ENCODE peak calls at places on chromosomes 13 and 19, in eight cellular contexts. G is uterus, L is ovary, Z is astrocyte of the spinal cord, O is ascending aorta, B is neural progenitor cell, N is HFF-Myc, I is esophagus squamous epithelium. R is an unnamed sample.

GRCh38 chr19:38742906-38743305 is 1.4 kb downstream of the CAPN12 start:
- DNase-seq in B (no peak), I (no peak), Z (no peak), N (no peak), O (no peak), L (no peak), G (no peak), R (no peak)

GRCh38 chr13:37869756-37870488 is at the start of gene TRPC4:
- DNase-seq in O (peak), L (peak), Z (peak), I (no peak), G (peak), N (peak), B (peak), R (peak)

GRCh38 chr19:55069137-55069858 is 6.3 kb upstream of the RDH13 start:
- DNase-seq in L (no peak), N (no peak), G (no peak), B (peak), Z (peak), O (no peak), I (no peak), R (no peak)

GRCh38 chr13:97781891-97782305 is 171.6 kb upstream of the IPO5 start:
- DNase-seq in B (no peak), L (no peak), N (no peak), O (peak), I (no peak), Z (peak), G (no peak), R (no peak)

GRCh38 chr13:111418101-111418500 is 97.7 kb downstream of the TEX29 start:
- DNase-seq in I (no peak), O (no peak), B (no peak), N (no peak), L (no peak), Z (no peak), G (no peak), R (no peak)

GRCh38 chr13:38072696-38073095 is 203.1 kb upstream of the TRPC4 start:
- DNase-seq in G (no peak), O (no peak), B (no peak), L (no peak), Z (no peak), N (no peak), I (no peak), R (no peak)

GRCh38 chr13:99322297-99323103 is 15.3 kb upstream of the GPR183 start:
- DNase-seq in Z (peak), I (no peak), G (no peak), L (no peak), O (no peak), N (no peak), B (no peak), R (no peak)

GRCh38 chr19:53621885-53622710 is 9.7 kb upstream of the DPRX start:
- DNase-seq in O (no peak), B (no peak), L (no peak), Z (no peak), I (no peak), N (no peak), G (no peak), R (no peak)

GRCh38 chr19:4606921-4607678 is 32.2 kb upstream of the TNFAIP8L1 start:
- DNase-seq in G (peak), N (no peak), O (no peak), Z (no peak), L (no peak), I (no peak), B (peak), R (no peak)

GRCh38 chr13:23146811-23147245 is 34.0 kb upstream of the SGCG start:
- DNase-seq in G (no peak), Z (no peak), L (no peak), B (no peak), N (no peak), I (no peak), O (no peak), R (no peak)

GRCh38 chr19:55638864-55639359 is 1.9 kb upstream of the ZNF580 start:
- DNase-seq in L (no peak), G (no peak), O (no peak), I (no peak), B (peak), N (no peak), Z (no peak), R (no peak)

GRCh38 chr13:39051157-39051556 is 12.9 kb downstream of the NHLRC3 start:
- DNase-seq in O (no peak), Z (peak), N (no peak), I (no peak), G (no peak), L (no peak), B (peak), R (peak)

GRCh38 chr19:21569497-21569870 is 64.1 kb downstream of the ZNF429 start:
- DNase-seq in L (no peak), G (no peak), B (no peak), I (no peak), O (peak), Z (no peak), N (no peak), R (no peak)

GRCh38 chr19:46787331-46788100 is 878 bp downstream of the SLC1A5 start:
- DNase-seq in B (peak), I (no peak), Z (peak), G (peak), L (peak), N (no peak), O (peak), R (no peak)

GRCh38 chr13:33544308-33544707 is 258.8 kb upstream of the STARD13 start:
- DNase-seq in B (no peak), Z (no peak), G (no peak), L (no peak), N (no peak), I (no peak), O (no peak), R (no peak)

GRCh38 chr13:37364024-37364423 is 234.5 kb downstream of the POSTN start:
- DNase-seq in B (no peak), G (no peak), Z (no peak), O (no peak), N (no peak), I (no peak), L (no peak), R (no peak)

GRCh38 chr13:113852536-113853517 is 11.0 kb downstream of the GAS6 start:
- DNase-seq in I (no peak), B (no peak), G (peak), N (no peak), L (peak), Z (no peak), O (peak), R (no peak)

GRCh38 chr13:51148952-51149573 is 38.0 kb upstream of the C13orf42 start:
- DNase-seq in G (peak), L (peak), I (no peak), Z (peak), O (no peak), B (peak), N (no peak), R (no peak)

GRCh38 chr13:51153527-51153926 is 42.5 kb upstream of the C13orf42 start:
- DNase-seq in L (no peak), B (no peak), Z (no peak), I (no peak), O (no peak), G (no peak), N (no peak), R (no peak)

GRCh38 chr19:48999481-49000325 is 6.0 kb downstream of the RUVBL2 start:
- DNase-seq in B (peak), N (no peak), Z (peak), G (no peak), L (no peak), I (no peak), O (no peak), R (no peak)

GRCh38 chr19:22935151-22935550 is 67.8 kb downstream of the ZNF728 start:
- DNase-seq in B (no peak), N (no peak), L (no peak), G (no peak), Z (no peak), O (no peak), I (no peak), R (no peak)

GRCh38 chr13:25756916-25757315 is 294.9 kb downstream of the SHISA2 start:
- DNase-seq in N (no peak), I (no peak), Z (no peak), L (no peak), O (no peak), B (peak), G (no peak), R (no peak)

GRCh38 chr13:25753976-25754375 is 297.8 kb downstream of the SHISA2 start:
- DNase-seq in O (no peak), Z (peak), B (no peak), L (no peak), N (no peak), I (no peak), G (no peak), R (no peak)

GRCh38 chr13:25761041-25761440 is 290.8 kb downstream of the SHISA2 start:
- DNase-seq in I (no peak), Z (no peak), O (no peak), N (no peak), B (no peak), L (no peak), G (no peak), R (no peak)

GRCh38 chr13:25752957-25753540 is 298.8 kb downstream of the SHISA2 start:
- DNase-seq in N (peak), O (peak), L (no peak), I (no peak), G (peak), Z (peak), B (no peak), R (no peak)

GRCh38 chr13:25756251-25756650 is 295.6 kb downstream of the SHISA2 start:
- DNase-seq in O (no peak), I (no peak), N (no peak), Z (no peak), B (no peak), G (no peak), L (no peak), R (no peak)
- H3K4me3 ChIP-seq in O (no peak), I (no peak), N (no peak), Z (no peak), B (no peak), G (no peak), L (no peak), R (no peak)

DNA sequence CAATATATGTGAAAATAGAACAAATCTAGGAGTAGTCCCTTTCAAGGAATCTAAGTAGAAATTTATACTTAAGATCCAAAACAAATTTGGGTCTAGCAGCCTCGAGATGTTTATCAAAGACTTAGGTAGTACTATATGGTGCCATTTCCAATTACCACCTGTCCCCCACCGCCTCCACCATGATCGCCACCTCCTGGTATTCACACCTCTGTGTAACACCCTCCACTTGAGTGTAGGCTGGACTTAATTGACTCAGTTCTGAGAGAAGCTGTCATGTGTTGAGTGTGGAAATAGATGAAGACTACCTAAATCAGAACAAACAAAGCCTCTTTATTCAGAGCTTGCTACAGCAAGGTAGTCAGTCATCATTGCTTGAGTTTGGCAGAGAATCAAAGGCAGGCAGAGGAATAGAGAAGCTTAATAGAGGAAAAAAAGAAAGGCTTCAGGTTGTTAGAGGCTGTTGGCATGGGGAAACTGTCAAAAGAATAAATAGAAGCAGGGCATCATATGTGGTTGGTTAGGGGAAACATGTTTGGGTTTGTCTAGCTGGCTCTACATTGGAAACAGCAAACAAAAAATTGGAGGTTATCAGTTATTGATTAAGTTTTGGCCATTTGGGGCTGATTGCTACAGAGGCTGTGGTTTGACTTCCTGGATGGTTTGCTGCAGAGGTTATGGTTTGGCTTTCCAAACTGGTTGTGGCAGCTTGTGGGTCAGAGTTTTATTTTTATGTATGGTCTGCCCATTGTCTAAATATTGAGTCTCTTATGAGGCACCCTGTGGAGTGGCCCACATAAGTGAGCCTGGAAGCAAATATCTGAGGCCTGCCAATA is 261.4 kb downstream of the GPC5 start:
- DNase-seq in N (no peak), O (no peak), Z (no peak), I (no peak), B (no peak), G (no peak), L (no peak), R (no peak)
- H3K4me3 ChIP-seq in N (no peak), O (no peak), Z (no peak), I (no peak), B (no peak), G (no peak), L (no peak), R (no peak)

GRCh38 chr19:19459707-19460251 is 54.3 kb downstream of the GATAD2A start:
- DNase-seq in B (no peak), L (no peak), G (no peak), N (no peak), I (no peak), O (peak), Z (peak), R (no peak)
- H3K4me3 ChIP-seq in B (no peak), L (no peak), G (no peak), N (peak), I (no peak), O (no peak), Z (no peak), R (no peak)

DNA sequence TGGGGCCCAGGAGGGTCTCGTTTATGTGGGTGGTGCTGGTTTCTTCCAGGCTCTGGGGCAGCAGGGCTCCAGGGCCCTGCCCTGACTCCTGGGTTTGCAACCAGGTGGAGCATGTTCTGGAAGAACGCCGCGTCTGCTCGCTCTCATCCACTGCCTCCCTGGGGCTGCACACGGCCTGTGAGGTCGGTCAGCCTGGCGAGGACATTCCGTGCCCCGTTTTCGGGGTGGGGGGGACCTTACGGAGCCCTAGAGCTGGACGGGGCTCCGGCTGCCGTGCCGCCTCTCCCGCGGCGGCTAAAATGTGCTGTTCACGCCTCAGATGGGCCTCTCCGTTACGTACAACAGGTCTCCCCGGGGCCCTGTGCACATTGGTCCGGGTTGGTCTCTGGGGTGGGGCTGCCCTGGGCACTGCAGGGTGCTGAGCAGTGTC is 3.3 kb downstream of the GNA11 start:
- DNase-seq in Z (no peak), N (no peak), B (no peak), L (no peak), I (no peak), G (no peak), O (no peak), R (no peak)
- H3K4me3 ChIP-seq in Z (no peak), N (no peak), B (no peak), L (peak), I (no peak), G (peak), O (no peak), R (no peak)

DNA sequence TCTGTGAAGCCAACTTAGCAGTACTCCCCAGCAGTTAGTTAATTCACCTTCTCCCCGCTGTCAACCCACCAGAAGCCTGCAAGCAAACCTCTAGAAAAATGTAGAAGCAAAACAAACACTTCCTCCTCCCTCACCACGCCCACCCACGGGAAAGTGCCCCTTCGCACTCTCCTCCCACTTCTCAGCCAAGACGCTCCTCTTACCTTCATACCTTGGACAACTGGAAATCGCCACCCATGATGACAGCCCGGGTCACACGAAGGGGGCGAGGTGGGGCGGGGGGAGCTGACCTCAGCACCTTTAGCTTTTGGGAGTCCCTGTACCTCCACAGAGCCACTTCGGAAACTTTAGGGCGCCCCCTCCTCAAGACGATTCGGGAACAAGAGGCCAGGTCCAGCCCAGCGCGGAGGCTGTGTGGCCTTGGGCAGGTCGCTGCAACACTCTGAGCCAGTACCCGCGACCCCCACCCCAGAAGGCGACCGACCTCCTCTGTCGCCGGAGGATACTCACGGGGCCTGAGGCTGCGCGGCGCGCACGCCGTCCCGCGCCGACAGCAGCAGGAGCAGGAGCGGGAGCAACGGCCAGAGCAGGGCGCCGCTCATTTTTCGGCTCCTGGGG is 460 bp downstream of the CPAMD8 start:
- DNase-seq in Z (no peak), N (no peak), B (peak), L (no peak), I (no peak), G (no peak), O (no peak), R (no peak)
- H3K4me3 ChIP-seq in Z (no peak), N (no peak), B (peak), L (no peak), I (no peak), G (no peak), O (no peak), R (no peak)

GRCh38 chr19:42188665-42189064 is 28.8 kb downstream of the DEDD2 start:
- DNase-seq in B (no peak), Z (no peak), G (no peak), L (no peak), N (no peak), I (no peak), O (no peak), R (no peak)

GRCh38 chr19:42184401-42184861 is 33.0 kb downstream of the DEDD2 start:
- DNase-seq in G (peak), B (peak), I (no peak), L (peak), Z (peak), O (peak), N (peak), R (no peak)

GRCh38 chr19:42179501-42179817 is 38.0 kb downstream of the DEDD2 start:
- DNase-seq in L (no peak), B (peak), O (no peak), N (no peak), Z (no peak), G (no peak), I (no peak), R (no peak)

GRCh38 chr19:42189133-42189532 is 28.3 kb downstream of the DEDD2 start:
- DNase-seq in L (no peak), B (no peak), Z (no peak), N (no peak), O (no peak), G (no peak), I (no peak), R (no peak)

GRCh38 chr19:42185281-42185680 is 32.2 kb downstream of the DEDD2 start:
- DNase-seq in Z (no peak), O (no peak), B (no peak), I (no peak), L (no peak), G (no peak), N (no peak), R (no peak)
- H3K4me3 ChIP-seq in Z (no peak), O (no peak), B (no peak), I (no peak), L (no peak), G (no peak), N (no peak), R (no peak)